ENCODE peak calls at places on chromosomes 11 and 22, in ten cellular contexts. I is sigmoid colon, H is kidney epithelial cell, M is mammary epithelial cell, N is lung, Z is BJ, O is Caco-2, E is pancreas, S is cardiac muscle cell, R is stomach. J is an unnamed sample. For H3K27me3, the result is how much of the 10 kb centered on the place peaks cover.

GRCh38 chr11:119791701-119792151 is 62.7 kb upstream of the NECTIN1 start:
- DNase-seq in I (peak), H (no peak), M (no peak), N (no peak), Z (no peak), O (no peak), E (no peak), S (no peak), R (no peak), J (peak)

GRCh38 chr11:14424096-14424495 is 65.1 kb upstream of the RRAS2 start:
- DNase-seq in I (no peak), H (no peak), M (no peak), N (no peak), Z (no peak), O (no peak), E (no peak), S (no peak), R (no peak), J (no peak)

GRCh38 chr11:11313902-11314692 is 39.0 kb downstream of the CSNK2A3 start:
- DNase-seq in I (no peak), H (no peak), M (no peak), N (no peak), Z (no peak), O (no peak), E (peak), S (peak), R (no peak), J (peak)

GRCh38 chr22:27782065-27782464 is 19.5 kb downstream of the MN1 start:
- DNase-seq in I (no peak), H (no peak), M (no peak), N (no peak), Z (no peak), O (no peak), E (no peak), S (no peak), R (no peak), J (no peak)

GRCh38 chr22:35554297-35554845 is 13.7 kb downstream of the RASD2 start:
- DNase-seq in I (no peak), H (no peak), M (no peak), N (no peak), Z (no peak), O (no peak), E (no peak), S (no peak), R (no peak), J (no peak)

GRCh38 chr11:96664108-96664507 is 274.3 kb downstream of the JRKL start:
- DNase-seq in I (no peak), H (no peak), M (no peak), N (no peak), Z (no peak), O (no peak), E (no peak), S (no peak), R (no peak), J (no peak)

GRCh38 chr22:46828323-46829139 is 66.1 kb downstream of the TBC1D22A start:
- DNase-seq in I (no peak), H (no peak), M (no peak), N (no peak), Z (no peak), O (no peak), E (no peak), S (no peak), R (no peak), J (no peak)

GRCh38 chr22:31082606-31083376 is 1.7 kb downstream of the SMTN start:
- DNase-seq in I (peak), H (no peak), M (peak), N (peak), Z (no peak), O (peak), E (peak), S (peak), R (peak), J (peak)

GRCh38 chr11:116719102-116719501 is 53.7 kb downstream of the BUD13 start:
- DNase-seq in I (no peak), H (no peak), M (no peak), N (no peak), Z (no peak), O (no peak), E (no peak), S (no peak), R (no peak), J (no peak)

GRCh38 chr22:36432592-36433317 is 45.0 kb upstream of the MYH9 start:
- DNase-seq in I (no peak), H (no peak), M (no peak), N (no peak), Z (no peak), O (no peak), E (no peak), S (peak), R (no peak), J (no peak)

GRCh38 chr11:130798280-130798679 is 118.0 kb downstream of the SNX19 start:
- DNase-seq in I (no peak), H (peak), M (peak), N (no peak), Z (peak), O (no peak), E (no peak), S (no peak), R (no peak), J (no peak)

GRCh38 chr11:70110538-70111055 is 32.5 kb downstream of the ANO1 start:
- DNase-seq in I (no peak), H (no peak), M (no peak), N (no peak), Z (no peak), O (no peak), E (no peak), S (no peak), R (no peak), J (no peak)

GRCh38 chr11:46554205-46555162 is 39.3 kb downstream of the AMBRA1 start:
- DNase-seq in I (no peak), H (peak), M (peak), N (no peak), Z (peak), O (peak), E (no peak), S (no peak), R (no peak), J (no peak)

GRCh38 chr11:86873573-86874083 is 73.3 kb downstream of the PRSS23 start:
- DNase-seq in I (no peak), H (no peak), M (no peak), N (no peak), Z (no peak), O (no peak), E (no peak), S (no peak), R (no peak), J (no peak)

GRCh38 chr22:42368379-42369249 is 63.6 kb downstream of the NFAM1 start:
- DNase-seq in I (peak), H (no peak), M (no peak), N (no peak), Z (no peak), O (peak), E (no peak), S (no peak), R (no peak), J (peak)

GRCh38 chr22:20488946-20489345 is 6.6 kb downstream of the KLHL22 start:
- DNase-seq in I (no peak), H (no peak), M (no peak), N (no peak), Z (no peak), O (no peak), E (no peak), S (no peak), R (no peak), J (no peak)

GRCh38 chr22:47299211-47299878 is 536.9 kb downstream of the TBC1D22A start:
- DNase-seq in I (no peak), H (no peak), M (no peak), N (no peak), Z (no peak), O (no peak), E (no peak), S (no peak), R (no peak), J (no peak)

GRCh38 chr11:120208777-120209176 is 2.1 kb upstream of the OAF start:
- DNase-seq in I (peak), H (no peak), M (peak), N (peak), Z (no peak), O (no peak), E (no peak), S (no peak), R (no peak), J (no peak)

GRCh38 chr11:77308838-77309237 is 7.4 kb upstream of the GDPD4 start:
- DNase-seq in I (no peak), H (no peak), M (peak), N (no peak), Z (no peak), O (no peak), E (no peak), S (no peak), R (no peak), J (no peak)

GRCh38 chr11:123373754-123374621 is 56.1 kb upstream of the GRAMD1B start:
- DNase-seq in I (no peak), H (no peak), M (no peak), N (no peak), Z (no peak), O (no peak), E (no peak), S (no peak), R (no peak), J (no peak)

GRCh38 chr11:113796663-113797259 is 17.2 kb downstream of the CLDN25 start:
- DNase-seq in I (no peak), H (no peak), M (peak), N (no peak), Z (no peak), O (peak), E (peak), S (peak), R (peak), J (peak)

GRCh38 chr11:6452219-6452618 is 11.4 kb upstream of the HPX start:
- DNase-seq in I (no peak), H (no peak), M (no peak), N (no peak), Z (no peak), O (no peak), E (no peak), S (no peak), R (no peak), J (no peak)

GRCh38 chr22:29330753-29331152 is 15.3 kb upstream of the RASL10A start:
- DNase-seq in I (peak), H (no peak), M (no peak), N (no peak), Z (no peak), O (no peak), E (no peak), S (no peak), R (no peak), J (peak)

DNA sequence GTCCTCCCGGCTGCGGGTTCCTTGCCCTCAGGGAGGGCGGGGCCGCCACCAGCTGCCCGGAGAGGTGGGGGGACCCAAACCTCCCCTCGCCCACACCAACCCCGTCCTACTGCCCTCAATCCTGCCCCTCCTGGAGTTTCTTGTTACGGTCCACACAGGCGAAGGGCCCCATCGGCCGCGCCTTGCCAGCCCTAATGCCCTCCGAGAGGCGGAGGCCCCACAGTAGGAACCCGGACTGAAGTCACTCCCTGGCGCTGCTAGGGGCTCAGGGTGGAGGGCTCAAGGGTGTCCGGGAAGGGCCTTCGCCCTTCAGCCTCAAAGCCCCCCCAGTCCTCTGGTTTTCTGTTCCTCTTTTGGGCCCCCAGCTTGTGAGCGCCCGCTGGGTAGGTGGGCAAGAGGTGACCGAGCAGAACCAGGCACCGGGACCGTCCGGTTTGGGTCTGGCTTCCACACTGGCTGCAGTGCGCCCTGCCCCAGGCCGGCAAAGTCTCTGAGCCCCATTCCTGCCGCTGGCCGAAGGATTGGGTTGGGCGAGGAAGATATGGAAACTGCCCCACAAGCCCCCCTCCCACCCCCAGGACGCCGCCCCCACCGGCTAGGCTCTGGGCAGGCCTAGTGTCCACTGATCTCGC is 24.5 kb downstream of the DUSP8 start:
- DNase-seq in I (no peak), H (no peak), M (no peak), N (no peak), Z (no peak), O (no peak), E (peak), S (no peak), R (no peak), J (no peak)
- H3K27me3 ChIP-seq in I (under half), H (half or more), M (under half), N (under half), Z (under half), O (under half), E (under half), S (half or more), R (under half), J (under half)

DNA sequence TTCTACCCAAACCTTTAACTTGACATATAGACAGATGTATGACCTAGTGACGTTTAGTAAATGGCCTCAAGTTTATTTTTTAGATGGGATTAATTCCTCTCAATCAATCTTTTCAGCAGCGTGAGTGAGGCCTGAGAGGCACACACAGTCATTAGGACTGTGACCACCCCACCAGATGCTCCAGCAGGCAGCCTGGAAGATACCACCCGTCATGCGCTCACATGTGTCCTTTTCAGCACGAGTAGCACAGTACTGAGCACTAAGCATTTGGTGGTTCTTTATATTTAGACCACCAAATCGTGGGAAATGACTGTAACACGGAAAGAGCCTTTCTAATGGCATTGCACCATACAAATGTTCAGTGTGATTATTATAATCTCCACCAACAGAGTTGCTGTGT is 354.6 kb upstream of the DDI1 start:
- DNase-seq in I (no peak), H (no peak), M (no peak), N (no peak), Z (no peak), O (no peak), E (no peak), S (no peak), R (no peak), J (no peak)
- TF ChIP-seq CTCF in I (no peak), H (no peak), M (no peak), N (no peak), Z (no peak), O (no peak), E (no peak), S (no peak), R (no peak), J (no peak)

GRCh38 chr22:26339755-26340154 is 89.3 kb upstream of the ASPHD2 start:
- DNase-seq in I (peak), H (no peak), M (no peak), N (no peak), Z (no peak), O (no peak), E (no peak), S (no peak), R (no peak), J (no peak)

GRCh38 chr22:26342719-26343449 is 86.2 kb upstream of the ASPHD2 start:
- DNase-seq in I (peak), H (no peak), M (no peak), N (no peak), Z (no peak), O (no peak), E (no peak), S (no peak), R (no peak), J (no peak)
- H3K27me3 ChIP-seq in I (under half), H (under half), M (under half), N (under half), Z (under half), O (under half), E (under half), S (under half), R (under half), J (under half)

GRCh38 chr11:60710482-60710881 is 11.1 kb downstream of the MS4A8 start:
- DNase-seq in I (no peak), H (no peak), M (no peak), N (no peak), Z (no peak), O (peak), E (no peak), S (no peak), R (no peak), J (no peak)
- TF ChIP-seq CTCF in I (no peak), H (no peak), M (no peak), N (no peak), Z (peak), O (peak), E (no peak), S (no peak), R (no peak), J (peak)

GRCh38 chr11:8186429-8186828 is 17.6 kb upstream of the RIC3 start:
- DNase-seq in I (no peak), H (no peak), M (no peak), N (no peak), Z (no peak), O (no peak), E (no peak), S (no peak), R (no peak), J (no peak)

GRCh38 chr11:8178297-8178696 is 9.5 kb upstream of the RIC3 start:
- DNase-seq in I (no peak), H (no peak), M (no peak), N (no peak), Z (no peak), O (no peak), E (no peak), S (no peak), R (no peak), J (no peak)

GRCh38 chr11:8180469-8180868 is 11.6 kb upstream of the RIC3 start:
- DNase-seq in I (no peak), H (no peak), M (no peak), N (no peak), Z (no peak), O (no peak), E (no peak), S (no peak), R (no peak), J (no peak)

GRCh38 chr11:8183136-8183535 is 14.3 kb upstream of the RIC3 start:
- DNase-seq in I (no peak), H (no peak), M (no peak), N (no peak), Z (no peak), O (no peak), E (no peak), S (no peak), R (no peak), J (no peak)
- H3K27me3 ChIP-seq in I (under half), H (under half), M (under half), N (under half), Z (under half), O (under half), E (under half), S (under half), R (under half), J (under half)

GRCh38 chr22:43841742-43842141 is 20.6 kb downstream of the SULT4A1 start:
- DNase-seq in I (no peak), H (no peak), M (no peak), N (no peak), Z (no peak), O (no peak), E (no peak), S (no peak), R (no peak), J (no peak)

GRCh38 chr22:43840431-43840830 is 21.9 kb downstream of the SULT4A1 start:
- DNase-seq in I (no peak), H (no peak), M (no peak), N (no peak), Z (no peak), O (no peak), E (no peak), S (no peak), R (no peak), J (no peak)

GRCh38 chr22:43838571-43839307 is 23.6 kb downstream of the SULT4A1 start:
- DNase-seq in I (no peak), H (no peak), M (no peak), N (no peak), Z (no peak), O (no peak), E (no peak), S (no peak), R (no peak), J (no peak)

GRCh38 chr22:43839781-43840180 is 22.5 kb downstream of the SULT4A1 start:
- DNase-seq in I (no peak), H (no peak), M (no peak), N (no peak), Z (no peak), O (no peak), E (no peak), S (no peak), R (no peak), J (no peak)

DNA sequence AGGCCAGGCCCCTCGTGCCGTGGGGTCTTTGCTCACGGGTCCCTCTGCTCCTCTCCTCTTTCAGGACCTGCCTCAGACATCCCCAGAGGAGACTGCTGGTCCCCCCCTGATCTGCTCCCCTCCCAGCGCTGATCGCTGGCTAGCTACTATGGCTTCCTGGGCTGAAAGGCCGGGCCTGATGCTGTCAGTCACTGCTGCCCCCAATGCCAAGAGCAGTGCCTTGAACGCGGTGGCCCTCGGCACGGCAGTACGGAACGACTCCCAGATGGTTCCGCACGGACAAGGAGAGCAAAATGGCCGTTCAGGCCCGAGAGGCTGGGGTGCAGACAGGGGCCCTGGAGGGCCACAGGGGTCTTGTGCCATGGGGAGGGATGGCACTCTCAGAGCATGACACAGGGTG is 21.5 kb downstream of the SULT4A1 start:
- DNase-seq in I (no peak), H (no peak), M (no peak), N (no peak), Z (no peak), O (no peak), E (no peak), S (no peak), R (no peak), J (no peak)
- TF ChIP-seq CTCF in I (no peak), H (no peak), M (no peak), N (no peak), Z (no peak), O (no peak), E (no peak), S (no peak), R (no peak), J (no peak)

GRCh38 chr11:56271092-56271491 is 2.9 kb upstream of the OR5T1 start:
- DNase-seq in I (no peak), H (no peak), M (peak), N (no peak), Z (no peak), O (no peak), E (no peak), S (no peak), R (no peak), J (no peak)
- H3K27me3 ChIP-seq in I (under half), H (under half), M (under half), N (under half), Z (under half), O (under half), E (under half), S (under half), R (under half), J (under half)

DNA sequence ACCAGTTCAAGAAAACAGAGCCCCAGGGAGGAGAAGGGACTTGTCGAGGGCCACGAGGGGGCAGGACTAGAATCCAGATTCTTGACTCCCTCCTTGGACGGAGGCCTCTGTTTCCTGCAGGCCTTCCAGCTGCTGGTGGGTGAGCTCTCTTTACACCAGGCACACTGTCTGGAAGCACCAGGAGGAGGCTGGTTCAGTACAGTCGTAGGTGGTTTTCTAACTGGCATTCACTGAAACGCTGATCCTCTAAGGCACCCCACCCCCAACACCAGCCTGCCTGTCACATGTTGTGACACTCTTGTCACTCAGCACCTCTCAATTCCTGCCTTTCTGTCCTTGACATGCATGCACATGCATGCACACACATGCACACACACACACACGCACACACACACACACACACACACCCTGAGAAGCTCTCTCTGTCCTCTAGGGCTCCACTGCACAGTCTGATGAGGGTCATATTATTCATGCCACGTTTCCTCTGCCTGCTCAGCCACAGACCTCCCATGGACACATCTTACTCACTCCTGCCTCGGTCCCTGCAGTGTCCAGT is 751 bp downstream of the MS4A10 start:
- DNase-seq in I (peak), H (no peak), M (no peak), N (no peak), Z (no peak), O (no peak), E (no peak), S (no peak), R (no peak), J (no peak)
- TF ChIP-seq CTCF in I (no peak), H (no peak), M (no peak), N (no peak), Z (no peak), O (no peak), E (no peak), S (peak), R (no peak), J (no peak)